ENCODE peak calls at places on chromosomes 16 and 17, in ten cellular contexts. One of them, this sample, is unnamed.

GRCh38 chr16:6335072-6335471 is 997.6 kb upstream of the RBFOX1 start:
- DNase-seq in bronchial epithelial cell: no peak
- DNase-seq in fibroblast of pulmonary artery: peak
- DNase-seq in AG10803: no peak
- DNase-seq in lung: no peak
- DNase-seq in OCI-LY7: peak
- DNase-seq in fibroblast of the aortic adventitia: no peak
- DNase-seq in RWPE2: no peak
- DNase-seq in coronary artery: no peak
- DNase-seq in left ventricle myocardium inferior: no peak
- DNase-seq in this sample: no peak

GRCh38 chr17:13492351-13493122 is 109.2 kb downstream of the HS3ST3A1 start:
- DNase-seq in bronchial epithelial cell: no peak
- DNase-seq in fibroblast of pulmonary artery: no peak
- DNase-seq in AG10803: no peak
- DNase-seq in lung: no peak
- DNase-seq in OCI-LY7: no peak
- DNase-seq in fibroblast of the aortic adventitia: no peak
- DNase-seq in RWPE2: no peak
- DNase-seq in coronary artery: no peak
- DNase-seq in left ventricle myocardium inferior: no peak
- DNase-seq in this sample: no peak

GRCh38 chr16:82034981-82035612 is at the start of gene HSD17B2:
- DNase-seq in bronchial epithelial cell: peak
- DNase-seq in fibroblast of pulmonary artery: no peak
- DNase-seq in AG10803: peak
- DNase-seq in lung: no peak
- DNase-seq in OCI-LY7: no peak
- DNase-seq in fibroblast of the aortic adventitia: no peak
- DNase-seq in RWPE2: no peak
- DNase-seq in coronary artery: no peak
- DNase-seq in left ventricle myocardium inferior: no peak
- DNase-seq in this sample: no peak

GRCh38 chr17:65366102-65366844 is 195.2 kb downstream of the AXIN2 start:
- DNase-seq in bronchial epithelial cell: no peak
- DNase-seq in fibroblast of pulmonary artery: no peak
- DNase-seq in AG10803: no peak
- DNase-seq in lung: no peak
- DNase-seq in OCI-LY7: no peak
- DNase-seq in fibroblast of the aortic adventitia: no peak
- DNase-seq in RWPE2: no peak
- DNase-seq in coronary artery: no peak
- DNase-seq in left ventricle myocardium inferior: no peak
- DNase-seq in this sample: no peak

GRCh38 chr16:48323783-48324775 is 61.1 kb downstream of the SIAH1 start:
- DNase-seq in bronchial epithelial cell: no peak
- DNase-seq in fibroblast of pulmonary artery: no peak
- DNase-seq in AG10803: peak
- DNase-seq in lung: no peak
- DNase-seq in OCI-LY7: no peak
- DNase-seq in fibroblast of the aortic adventitia: peak
- DNase-seq in RWPE2: no peak
- DNase-seq in coronary artery: no peak
- DNase-seq in left ventricle myocardium inferior: no peak
- DNase-seq in this sample: no peak

GRCh38 chr16:15041260-15042011 is 14.4 kb downstream of the NTAN1 start:
- DNase-seq in bronchial epithelial cell: no peak
- DNase-seq in fibroblast of pulmonary artery: peak
- DNase-seq in AG10803: peak
- DNase-seq in lung: peak
- DNase-seq in OCI-LY7: no peak
- DNase-seq in fibroblast of the aortic adventitia: peak
- DNase-seq in RWPE2: no peak
- DNase-seq in coronary artery: peak
- DNase-seq in left ventricle myocardium inferior: peak
- DNase-seq in this sample: no peak

GRCh38 chr17:42312285-42313130 is 24.2 kb downstream of the STAT5A start:
- DNase-seq in bronchial epithelial cell: peak
- DNase-seq in fibroblast of pulmonary artery: peak
- DNase-seq in AG10803: peak
- DNase-seq in lung: peak
- DNase-seq in OCI-LY7: peak
- DNase-seq in fibroblast of the aortic adventitia: peak
- DNase-seq in RWPE2: no peak
- DNase-seq in coronary artery: peak
- DNase-seq in left ventricle myocardium inferior: peak
- DNase-seq in this sample: peak

GRCh38 chr17:52388941-52389340 is 230.4 kb upstream of the CA10 start:
- DNase-seq in bronchial epithelial cell: no peak
- DNase-seq in fibroblast of pulmonary artery: no peak
- DNase-seq in AG10803: no peak
- DNase-seq in lung: no peak
- DNase-seq in OCI-LY7: no peak
- DNase-seq in fibroblast of the aortic adventitia: no peak
- DNase-seq in RWPE2: no peak
- DNase-seq in coronary artery: no peak
- DNase-seq in left ventricle myocardium inferior: no peak
- DNase-seq in this sample: no peak

GRCh38 chr16:951660-952301 is 19.0 kb downstream of the LMF1 start:
- DNase-seq in bronchial epithelial cell: no peak
- DNase-seq in fibroblast of pulmonary artery: no peak
- DNase-seq in AG10803: no peak
- DNase-seq in lung: no peak
- DNase-seq in OCI-LY7: no peak
- DNase-seq in fibroblast of the aortic adventitia: no peak
- DNase-seq in RWPE2: no peak
- DNase-seq in coronary artery: no peak
- DNase-seq in left ventricle myocardium inferior: no peak
- DNase-seq in this sample: no peak

GRCh38 chr17:248337-249235 is 67.1 kb upstream of the DOC2B start:
- DNase-seq in bronchial epithelial cell: no peak
- DNase-seq in fibroblast of pulmonary artery: no peak
- DNase-seq in AG10803: no peak
- DNase-seq in lung: no peak
- DNase-seq in OCI-LY7: no peak
- DNase-seq in fibroblast of the aortic adventitia: no peak
- DNase-seq in RWPE2: peak
- DNase-seq in coronary artery: no peak
- DNase-seq in left ventricle myocardium inferior: peak
- DNase-seq in this sample: no peak

GRCh38 chr17:17888821-17889220 is 52.0 kb upstream of the SREBF1 start:
- DNase-seq in bronchial epithelial cell: no peak
- DNase-seq in fibroblast of pulmonary artery: no peak
- DNase-seq in AG10803: no peak
- DNase-seq in lung: no peak
- DNase-seq in OCI-LY7: no peak
- DNase-seq in fibroblast of the aortic adventitia: no peak
- DNase-seq in RWPE2: no peak
- DNase-seq in coronary artery: no peak
- DNase-seq in left ventricle myocardium inferior: no peak
- DNase-seq in this sample: no peak
- TF ChIP-seq CTCF in bronchial epithelial cell: peak
- TF ChIP-seq CTCF in fibroblast of pulmonary artery: no peak
- TF ChIP-seq CTCF in AG10803: no peak
- TF ChIP-seq CTCF in lung: no peak
- TF ChIP-seq CTCF in OCI-LY7: no peak
- TF ChIP-seq CTCF in fibroblast of the aortic adventitia: peak
- TF ChIP-seq CTCF in RWPE2: no peak
- TF ChIP-seq CTCF in coronary artery: no peak
- TF ChIP-seq CTCF in left ventricle myocardium inferior: no peak
- TF ChIP-seq CTCF in this sample: no peak

DNA sequence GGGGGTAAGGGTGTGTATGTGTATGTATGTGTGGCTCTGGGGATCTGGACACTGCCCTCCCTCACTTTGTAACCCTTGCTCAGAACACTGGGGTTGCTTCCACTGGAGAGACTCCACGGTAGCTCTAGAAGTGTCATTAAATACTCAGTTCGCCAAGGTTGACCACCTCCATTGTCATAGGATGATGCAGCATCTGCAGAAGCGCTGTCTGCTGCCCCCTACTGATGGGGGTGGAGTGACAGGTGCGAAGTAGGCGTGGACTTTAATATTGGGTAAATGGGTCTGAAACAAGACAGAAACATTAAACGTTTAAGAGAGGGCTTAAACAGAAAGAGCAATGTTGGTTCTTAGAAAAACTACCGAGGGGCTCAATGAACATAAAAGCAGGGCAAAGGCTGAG is 35.5 kb upstream of the STAC2 start:
- DNase-seq in bronchial epithelial cell: no peak
- DNase-seq in fibroblast of pulmonary artery: no peak
- DNase-seq in AG10803: no peak
- DNase-seq in lung: no peak
- DNase-seq in OCI-LY7: peak
- DNase-seq in fibroblast of the aortic adventitia: no peak
- DNase-seq in RWPE2: no peak
- DNase-seq in coronary artery: no peak
- DNase-seq in left ventricle myocardium inferior: no peak
- DNase-seq in this sample: no peak
- TF ChIP-seq CTCF in bronchial epithelial cell: peak
- TF ChIP-seq CTCF in fibroblast of pulmonary artery: peak
- TF ChIP-seq CTCF in AG10803: peak
- TF ChIP-seq CTCF in lung: no peak
- TF ChIP-seq CTCF in OCI-LY7: peak
- TF ChIP-seq CTCF in fibroblast of the aortic adventitia: peak
- TF ChIP-seq CTCF in RWPE2: peak
- TF ChIP-seq CTCF in coronary artery: no peak
- TF ChIP-seq CTCF in left ventricle myocardium inferior: peak
- TF ChIP-seq CTCF in this sample: no peak

DNA sequence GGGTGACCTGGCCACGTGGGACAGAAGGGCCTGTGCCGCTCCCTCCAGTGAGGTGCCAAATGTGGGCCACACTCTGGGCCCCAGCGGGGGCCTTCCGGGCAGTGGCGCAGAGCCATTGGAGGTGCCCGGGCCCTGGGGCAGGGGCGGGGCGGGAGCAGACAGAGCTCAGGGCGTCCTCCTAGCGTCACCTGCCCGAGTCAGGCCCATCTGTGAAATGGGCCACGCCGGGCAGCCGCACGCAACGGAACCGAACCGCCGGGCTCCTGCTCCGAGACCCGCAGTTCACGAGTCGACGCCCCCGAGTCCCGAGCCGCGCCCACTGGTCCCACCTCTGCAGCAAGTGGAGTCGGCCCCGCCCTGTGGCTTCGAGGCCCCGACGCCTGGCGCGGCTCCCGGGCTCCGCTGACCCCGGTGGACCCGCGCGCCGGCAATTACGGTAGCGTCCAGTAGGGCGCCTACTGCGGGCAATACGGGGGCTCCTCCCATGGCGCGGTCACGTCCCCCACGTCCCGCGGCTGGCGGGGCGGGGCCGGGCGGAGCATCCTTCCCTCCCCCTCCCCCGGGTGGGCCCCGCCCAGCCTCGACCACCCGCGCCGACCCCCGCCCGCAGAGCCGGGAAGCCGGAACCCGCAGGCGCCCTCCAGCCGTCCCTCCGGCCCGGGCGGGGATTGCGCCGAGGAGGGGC is 1.9 kb downstream of the SLC16A3 start:
- DNase-seq in bronchial epithelial cell: peak
- DNase-seq in fibroblast of pulmonary artery: peak
- DNase-seq in AG10803: peak
- DNase-seq in lung: peak
- DNase-seq in OCI-LY7: no peak
- DNase-seq in fibroblast of the aortic adventitia: peak
- DNase-seq in RWPE2: no peak
- DNase-seq in coronary artery: peak
- DNase-seq in left ventricle myocardium inferior: peak
- DNase-seq in this sample: peak
- TF ChIP-seq CTCF in bronchial epithelial cell: peak
- TF ChIP-seq CTCF in fibroblast of pulmonary artery: peak
- TF ChIP-seq CTCF in AG10803: peak
- TF ChIP-seq CTCF in lung: no peak
- TF ChIP-seq CTCF in OCI-LY7: peak
- TF ChIP-seq CTCF in fibroblast of the aortic adventitia: peak
- TF ChIP-seq CTCF in RWPE2: peak
- TF ChIP-seq CTCF in coronary artery: peak
- TF ChIP-seq CTCF in left ventricle myocardium inferior: peak
- TF ChIP-seq CTCF in this sample: no peak

GRCh38 chr17:73604476-73604875 is 39.8 kb downstream of the SDK2 start:
- DNase-seq in bronchial epithelial cell: no peak
- DNase-seq in fibroblast of pulmonary artery: no peak
- DNase-seq in AG10803: no peak
- DNase-seq in lung: no peak
- DNase-seq in OCI-LY7: no peak
- DNase-seq in fibroblast of the aortic adventitia: no peak
- DNase-seq in RWPE2: no peak
- DNase-seq in coronary artery: no peak
- DNase-seq in left ventricle myocardium inferior: no peak
- DNase-seq in this sample: no peak

GRCh38 chr17:73598131-73598680 is 46.0 kb downstream of the SDK2 start:
- DNase-seq in bronchial epithelial cell: no peak
- DNase-seq in fibroblast of pulmonary artery: no peak
- DNase-seq in AG10803: no peak
- DNase-seq in lung: no peak
- DNase-seq in OCI-LY7: no peak
- DNase-seq in fibroblast of the aortic adventitia: no peak
- DNase-seq in RWPE2: no peak
- DNase-seq in coronary artery: no peak
- DNase-seq in left ventricle myocardium inferior: no peak
- DNase-seq in this sample: no peak

GRCh38 chr17:73604046-73604445 is 40.2 kb downstream of the SDK2 start:
- DNase-seq in bronchial epithelial cell: no peak
- DNase-seq in fibroblast of pulmonary artery: no peak
- DNase-seq in AG10803: no peak
- DNase-seq in lung: no peak
- DNase-seq in OCI-LY7: no peak
- DNase-seq in fibroblast of the aortic adventitia: no peak
- DNase-seq in RWPE2: no peak
- DNase-seq in coronary artery: no peak
- DNase-seq in left ventricle myocardium inferior: no peak
- DNase-seq in this sample: no peak

GRCh38 chr17:73599599-73599998 is 44.6 kb downstream of the SDK2 start:
- DNase-seq in bronchial epithelial cell: no peak
- DNase-seq in fibroblast of pulmonary artery: no peak
- DNase-seq in AG10803: no peak
- DNase-seq in lung: no peak
- DNase-seq in OCI-LY7: no peak
- DNase-seq in fibroblast of the aortic adventitia: no peak
- DNase-seq in RWPE2: no peak
- DNase-seq in coronary artery: no peak
- DNase-seq in left ventricle myocardium inferior: no peak
- DNase-seq in this sample: no peak

DNA sequence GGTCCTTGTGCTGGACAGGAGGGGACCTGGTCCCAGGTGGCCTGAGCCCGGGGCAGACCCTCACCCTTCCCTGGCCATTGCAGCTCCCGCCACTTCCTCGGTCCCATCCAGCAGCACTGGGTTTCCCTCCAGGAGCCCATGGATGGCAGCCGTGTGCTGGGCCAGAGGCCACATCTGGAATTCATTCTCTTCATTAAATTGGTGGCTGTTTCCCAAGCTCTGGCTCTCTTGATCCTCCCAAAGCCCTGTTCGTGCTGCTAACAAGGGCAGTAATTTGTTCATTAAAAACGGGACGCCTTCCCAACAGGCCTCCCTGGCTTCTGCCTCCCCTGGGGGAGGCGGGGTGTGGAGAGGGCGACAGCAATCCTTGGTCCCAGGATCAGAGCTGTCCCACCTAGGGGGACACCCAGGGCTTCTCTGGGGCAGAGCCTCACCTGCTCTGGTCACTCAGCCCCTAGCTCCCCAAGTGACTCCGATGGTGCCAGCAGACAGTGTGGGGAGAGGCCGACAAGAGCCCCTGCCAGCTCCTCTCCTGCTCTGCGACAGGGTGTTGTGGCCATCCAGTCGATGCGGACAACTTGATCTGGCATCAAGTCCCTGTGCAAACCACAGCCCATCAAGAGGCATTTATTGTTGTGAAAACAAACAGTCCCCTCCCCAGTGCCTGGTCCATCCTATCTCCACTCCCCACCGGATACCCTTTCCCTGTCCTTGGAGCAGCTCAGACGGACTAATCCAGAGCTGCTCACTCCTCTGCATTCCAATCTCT is 44.0 kb downstream of the SDK2 start:
- DNase-seq in bronchial epithelial cell: no peak
- DNase-seq in fibroblast of pulmonary artery: no peak
- DNase-seq in AG10803: peak
- DNase-seq in lung: no peak
- DNase-seq in OCI-LY7: no peak
- DNase-seq in fibroblast of the aortic adventitia: peak
- DNase-seq in RWPE2: no peak
- DNase-seq in coronary artery: no peak
- DNase-seq in left ventricle myocardium inferior: no peak
- DNase-seq in this sample: no peak
- TF ChIP-seq CTCF in bronchial epithelial cell: no peak
- TF ChIP-seq CTCF in fibroblast of pulmonary artery: no peak
- TF ChIP-seq CTCF in AG10803: no peak
- TF ChIP-seq CTCF in lung: no peak
- TF ChIP-seq CTCF in OCI-LY7: no peak
- TF ChIP-seq CTCF in fibroblast of the aortic adventitia: no peak
- TF ChIP-seq CTCF in RWPE2: no peak
- TF ChIP-seq CTCF in coronary artery: no peak
- TF ChIP-seq CTCF in left ventricle myocardium inferior: no peak
- TF ChIP-seq CTCF in this sample: no peak

This sample was measured in activated B cell treated with CpG ODN at 0.5 μM for 24 hours.